ENCODE peak calls at places on chromosomes 7 and 10, in nine cellular contexts. One of them, this sample, is unnamed.

GRCh38 chr7:33109758-33110238 is 594 bp upstream of the RP9 start:
- DNase-seq in stimulated activated CD4-positive, alpha-beta T cell treated with anti-CD3 and anti-CD28 coated beads, Interleukin-1b, Interleukin-23, amount 100 ng/mL, for 48 hours: no peak
- DNase-seq in activated effector memory CD4-positive, alpha-beta T cell treated with Interleukin-2 at 50 U/mL for 16 hours: no peak
- DNase-seq in activated CD4-positive, alpha-beta T cell treated with anti-CD3 and anti-CD28 coated beads for 24 hours: no peak
- DNase-seq in left kidney: peak
- DNase-seq in left ventricle myocardium superior: no peak
- DNase-seq in T-helper 17 cell: no peak
- DNase-seq in activated T-helper 1 cell treated with anti-CD3 and anti-CD28 coated beads, Interleukin-2, amount 50 U/mL, for 16 hours: no peak
- DNase-seq in fibroblast of lung: no peak
- DNase-seq in this sample: no peak

GRCh38 chr7:116692599-116693308 is 20.8 kb downstream of the MET start:
- DNase-seq in stimulated activated CD4-positive, alpha-beta T cell treated with anti-CD3 and anti-CD28 coated beads, Interleukin-1b, Interleukin-23, amount 100 ng/mL, for 48 hours: no peak
- DNase-seq in activated effector memory CD4-positive, alpha-beta T cell treated with Interleukin-2 at 50 U/mL for 16 hours: no peak
- DNase-seq in activated CD4-positive, alpha-beta T cell treated with anti-CD3 and anti-CD28 coated beads for 24 hours: no peak
- DNase-seq in left kidney: no peak
- DNase-seq in left ventricle myocardium superior: no peak
- DNase-seq in T-helper 17 cell: no peak
- DNase-seq in activated T-helper 1 cell treated with anti-CD3 and anti-CD28 coated beads, Interleukin-2, amount 50 U/mL, for 16 hours: no peak
- DNase-seq in fibroblast of lung: peak
- DNase-seq in this sample: no peak

GRCh38 chr10:99698504-99699080 is 33.3 kb downstream of the COX15 start:
- DNase-seq in stimulated activated CD4-positive, alpha-beta T cell treated with anti-CD3 and anti-CD28 coated beads, Interleukin-1b, Interleukin-23, amount 100 ng/mL, for 48 hours: no peak
- DNase-seq in activated effector memory CD4-positive, alpha-beta T cell treated with Interleukin-2 at 50 U/mL for 16 hours: no peak
- DNase-seq in activated CD4-positive, alpha-beta T cell treated with anti-CD3 and anti-CD28 coated beads for 24 hours: no peak
- DNase-seq in left kidney: no peak
- DNase-seq in left ventricle myocardium superior: no peak
- DNase-seq in T-helper 17 cell: no peak
- DNase-seq in activated T-helper 1 cell treated with anti-CD3 and anti-CD28 coated beads, Interleukin-2, amount 50 U/mL, for 16 hours: no peak
- DNase-seq in fibroblast of lung: no peak
- DNase-seq in this sample: no peak

GRCh38 chr7:30924624-30925023 is 13.0 kb downstream of the AQP1 start:
- DNase-seq in stimulated activated CD4-positive, alpha-beta T cell treated with anti-CD3 and anti-CD28 coated beads, Interleukin-1b, Interleukin-23, amount 100 ng/mL, for 48 hours: no peak
- DNase-seq in activated effector memory CD4-positive, alpha-beta T cell treated with Interleukin-2 at 50 U/mL for 16 hours: no peak
- DNase-seq in activated CD4-positive, alpha-beta T cell treated with anti-CD3 and anti-CD28 coated beads for 24 hours: no peak
- DNase-seq in left kidney: no peak
- DNase-seq in left ventricle myocardium superior: no peak
- DNase-seq in T-helper 17 cell: no peak
- DNase-seq in activated T-helper 1 cell treated with anti-CD3 and anti-CD28 coated beads, Interleukin-2, amount 50 U/mL, for 16 hours: no peak
- DNase-seq in fibroblast of lung: no peak
- DNase-seq in this sample: peak

GRCh38 chr10:93431361-93431760 is 50.8 kb downstream of the MYOF start:
- DNase-seq in stimulated activated CD4-positive, alpha-beta T cell treated with anti-CD3 and anti-CD28 coated beads, Interleukin-1b, Interleukin-23, amount 100 ng/mL, for 48 hours: no peak
- DNase-seq in activated effector memory CD4-positive, alpha-beta T cell treated with Interleukin-2 at 50 U/mL for 16 hours: no peak
- DNase-seq in activated CD4-positive, alpha-beta T cell treated with anti-CD3 and anti-CD28 coated beads for 24 hours: no peak
- DNase-seq in left kidney: no peak
- DNase-seq in left ventricle myocardium superior: no peak
- DNase-seq in T-helper 17 cell: no peak
- DNase-seq in activated T-helper 1 cell treated with anti-CD3 and anti-CD28 coated beads, Interleukin-2, amount 50 U/mL, for 16 hours: no peak
- DNase-seq in fibroblast of lung: no peak
- DNase-seq in this sample: no peak

GRCh38 chr7:3955751-3956696 is 655.0 kb downstream of the SDK1 start:
- DNase-seq in stimulated activated CD4-positive, alpha-beta T cell treated with anti-CD3 and anti-CD28 coated beads, Interleukin-1b, Interleukin-23, amount 100 ng/mL, for 48 hours: no peak
- DNase-seq in activated effector memory CD4-positive, alpha-beta T cell treated with Interleukin-2 at 50 U/mL for 16 hours: no peak
- DNase-seq in activated CD4-positive, alpha-beta T cell treated with anti-CD3 and anti-CD28 coated beads for 24 hours: no peak
- DNase-seq in left kidney: peak
- DNase-seq in left ventricle myocardium superior: no peak
- DNase-seq in T-helper 17 cell: no peak
- DNase-seq in activated T-helper 1 cell treated with anti-CD3 and anti-CD28 coated beads, Interleukin-2, amount 50 U/mL, for 16 hours: no peak
- DNase-seq in fibroblast of lung: peak
- DNase-seq in this sample: no peak

GRCh38 chr7:117401293-117402002 is 25.8 kb downstream of the ASZ1 start:
- DNase-seq in stimulated activated CD4-positive, alpha-beta T cell treated with anti-CD3 and anti-CD28 coated beads, Interleukin-1b, Interleukin-23, amount 100 ng/mL, for 48 hours: no peak
- DNase-seq in activated effector memory CD4-positive, alpha-beta T cell treated with Interleukin-2 at 50 U/mL for 16 hours: no peak
- DNase-seq in activated CD4-positive, alpha-beta T cell treated with anti-CD3 and anti-CD28 coated beads for 24 hours: no peak
- DNase-seq in left kidney: peak
- DNase-seq in left ventricle myocardium superior: no peak
- DNase-seq in T-helper 17 cell: no peak
- DNase-seq in activated T-helper 1 cell treated with anti-CD3 and anti-CD28 coated beads, Interleukin-2, amount 50 U/mL, for 16 hours: no peak
- DNase-seq in fibroblast of lung: no peak
- DNase-seq in this sample: no peak

GRCh38 chr7:40057292-40057691 is 77.1 kb downstream of the MPLKIP start:
- DNase-seq in stimulated activated CD4-positive, alpha-beta T cell treated with anti-CD3 and anti-CD28 coated beads, Interleukin-1b, Interleukin-23, amount 100 ng/mL, for 48 hours: no peak
- DNase-seq in activated effector memory CD4-positive, alpha-beta T cell treated with Interleukin-2 at 50 U/mL for 16 hours: no peak
- DNase-seq in activated CD4-positive, alpha-beta T cell treated with anti-CD3 and anti-CD28 coated beads for 24 hours: no peak
- DNase-seq in left kidney: no peak
- DNase-seq in left ventricle myocardium superior: no peak
- DNase-seq in T-helper 17 cell: no peak
- DNase-seq in activated T-helper 1 cell treated with anti-CD3 and anti-CD28 coated beads, Interleukin-2, amount 50 U/mL, for 16 hours: no peak
- DNase-seq in fibroblast of lung: peak
- DNase-seq in this sample: no peak

GRCh38 chr7:2100278-2101205 is 132.2 kb downstream of the MAD1L1 start:
- DNase-seq in stimulated activated CD4-positive, alpha-beta T cell treated with anti-CD3 and anti-CD28 coated beads, Interleukin-1b, Interleukin-23, amount 100 ng/mL, for 48 hours: peak
- DNase-seq in activated effector memory CD4-positive, alpha-beta T cell treated with Interleukin-2 at 50 U/mL for 16 hours: no peak
- DNase-seq in activated CD4-positive, alpha-beta T cell treated with anti-CD3 and anti-CD28 coated beads for 24 hours: no peak
- DNase-seq in left kidney: peak
- DNase-seq in left ventricle myocardium superior: no peak
- DNase-seq in T-helper 17 cell: no peak
- DNase-seq in activated T-helper 1 cell treated with anti-CD3 and anti-CD28 coated beads, Interleukin-2, amount 50 U/mL, for 16 hours: no peak
- DNase-seq in fibroblast of lung: no peak
- DNase-seq in this sample: no peak

GRCh38 chr7:108434030-108434429 is 22.2 kb downstream of the NRCAM start:
- DNase-seq in stimulated activated CD4-positive, alpha-beta T cell treated with anti-CD3 and anti-CD28 coated beads, Interleukin-1b, Interleukin-23, amount 100 ng/mL, for 48 hours: no peak
- DNase-seq in activated effector memory CD4-positive, alpha-beta T cell treated with Interleukin-2 at 50 U/mL for 16 hours: no peak
- DNase-seq in activated CD4-positive, alpha-beta T cell treated with anti-CD3 and anti-CD28 coated beads for 24 hours: no peak
- DNase-seq in left kidney: peak
- DNase-seq in left ventricle myocardium superior: no peak
- DNase-seq in T-helper 17 cell: no peak
- DNase-seq in activated T-helper 1 cell treated with anti-CD3 and anti-CD28 coated beads, Interleukin-2, amount 50 U/mL, for 16 hours: no peak
- DNase-seq in fibroblast of lung: no peak
- DNase-seq in this sample: no peak

This sample was measured in left ventricle myocardium inferior.